ENCODE peak calls at places on chromosomes 12 and 14, in ten cellular contexts. One of them, this sample, is unnamed.

GRCh38 chr12:49389092-49389703 is 21.9 kb downstream of the SPATS2 start:
- DNase-seq in thyroid gland: peak
- DNase-seq in IMR-90: no peak
- DNase-seq in stimulated activated CD8-positive, alpha-beta memory T cell treated with anti-CD3 and anti-CD28 coated beads, Interleukin-4, amount 100 ng/mL, for 1 hour: no peak
- DNase-seq in left lung: peak
- DNase-seq in fibroblast of mammary gland: no peak
- DNase-seq in left cardiac atrium: peak
- DNase-seq in colonic mucosa: peak
- DNase-seq in NCI-H69: no peak
- DNase-seq in activated naive CD4-positive, alpha-beta T cell treated with Interleukin-2 at 50 U/mL for 16 hours: peak
- DNase-seq in this sample: peak

GRCh38 chr14:64117671-64118402 is 176.3 kb downstream of the ESR2 start:
- DNase-seq in fibroblast of mammary gland: peak
- DNase-seq in NCI-H69: no peak
- DNase-seq in activated naive CD4-positive, alpha-beta T cell treated with Interleukin-2 at 50 U/mL for 16 hours: no peak
- DNase-seq in colonic mucosa: no peak
- DNase-seq in stimulated activated CD8-positive, alpha-beta memory T cell treated with anti-CD3 and anti-CD28 coated beads, Interleukin-4, amount 100 ng/mL, for 1 hour: no peak
- DNase-seq in left lung: no peak
- DNase-seq in IMR-90: peak
- DNase-seq in left cardiac atrium: peak
- DNase-seq in thyroid gland: peak
- DNase-seq in this sample: no peak

GRCh38 chr12:124086299-124086898 is 113.4 kb downstream of the ZNF664 start:
- DNase-seq in left cardiac atrium: no peak
- DNase-seq in colonic mucosa: no peak
- DNase-seq in fibroblast of mammary gland: no peak
- DNase-seq in IMR-90: no peak
- DNase-seq in stimulated activated CD8-positive, alpha-beta memory T cell treated with anti-CD3 and anti-CD28 coated beads, Interleukin-4, amount 100 ng/mL, for 1 hour: no peak
- DNase-seq in NCI-H69: no peak
- DNase-seq in left lung: no peak
- DNase-seq in thyroid gland: no peak
- DNase-seq in activated naive CD4-positive, alpha-beta T cell treated with Interleukin-2 at 50 U/mL for 16 hours: no peak
- DNase-seq in this sample: no peak

GRCh38 chr14:35384386-35385041 is 20.0 kb downstream of the NFKBIA start:
- DNase-seq in IMR-90: peak
- DNase-seq in activated naive CD4-positive, alpha-beta T cell treated with Interleukin-2 at 50 U/mL for 16 hours: no peak
- DNase-seq in left lung: no peak
- DNase-seq in stimulated activated CD8-positive, alpha-beta memory T cell treated with anti-CD3 and anti-CD28 coated beads, Interleukin-4, amount 100 ng/mL, for 1 hour: no peak
- DNase-seq in thyroid gland: peak
- DNase-seq in left cardiac atrium: peak
- DNase-seq in fibroblast of mammary gland: peak
- DNase-seq in colonic mucosa: peak
- DNase-seq in NCI-H69: peak
- DNase-seq in this sample: no peak

GRCh38 chr12:28158353-28158752 is 31.9 kb upstream of the CCDC91 start:
- DNase-seq in colonic mucosa: no peak
- DNase-seq in thyroid gland: no peak
- DNase-seq in left lung: no peak
- DNase-seq in stimulated activated CD8-positive, alpha-beta memory T cell treated with anti-CD3 and anti-CD28 coated beads, Interleukin-4, amount 100 ng/mL, for 1 hour: no peak
- DNase-seq in fibroblast of mammary gland: no peak
- DNase-seq in left cardiac atrium: no peak
- DNase-seq in NCI-H69: no peak
- DNase-seq in activated naive CD4-positive, alpha-beta T cell treated with Interleukin-2 at 50 U/mL for 16 hours: no peak
- DNase-seq in IMR-90: no peak
- DNase-seq in this sample: no peak

GRCh38 chr14:71961972-71962371 is 29.7 kb downstream of the RGS6 start:
- DNase-seq in stimulated activated CD8-positive, alpha-beta memory T cell treated with anti-CD3 and anti-CD28 coated beads, Interleukin-4, amount 100 ng/mL, for 1 hour: no peak
- DNase-seq in fibroblast of mammary gland: no peak
- DNase-seq in left cardiac atrium: no peak
- DNase-seq in IMR-90: no peak
- DNase-seq in thyroid gland: no peak
- DNase-seq in activated naive CD4-positive, alpha-beta T cell treated with Interleukin-2 at 50 U/mL for 16 hours: no peak
- DNase-seq in left lung: no peak
- DNase-seq in colonic mucosa: no peak
- DNase-seq in NCI-H69: no peak
- DNase-seq in this sample: no peak

GRCh38 chr12:65355461-65355860 is 77.0 kb downstream of the MSRB3 start:
- DNase-seq in fibroblast of mammary gland: peak
- DNase-seq in left cardiac atrium: no peak
- DNase-seq in colonic mucosa: no peak
- DNase-seq in activated naive CD4-positive, alpha-beta T cell treated with Interleukin-2 at 50 U/mL for 16 hours: no peak
- DNase-seq in thyroid gland: no peak
- DNase-seq in IMR-90: peak
- DNase-seq in stimulated activated CD8-positive, alpha-beta memory T cell treated with anti-CD3 and anti-CD28 coated beads, Interleukin-4, amount 100 ng/mL, for 1 hour: no peak
- DNase-seq in left lung: no peak
- DNase-seq in NCI-H69: peak
- DNase-seq in this sample: no peak

GRCh38 chr14:94342334-94342934 is 19.3 kb upstream of the SERPINA6 start:
- DNase-seq in stimulated activated CD8-positive, alpha-beta memory T cell treated with anti-CD3 and anti-CD28 coated beads, Interleukin-4, amount 100 ng/mL, for 1 hour: no peak
- DNase-seq in IMR-90: peak
- DNase-seq in thyroid gland: peak
- DNase-seq in NCI-H69: peak
- DNase-seq in left lung: no peak
- DNase-seq in left cardiac atrium: peak
- DNase-seq in fibroblast of mammary gland: peak
- DNase-seq in colonic mucosa: peak
- DNase-seq in activated naive CD4-positive, alpha-beta T cell treated with Interleukin-2 at 50 U/mL for 16 hours: peak
- DNase-seq in this sample: no peak

GRCh38 chr12:80053048-80053790 is 46.1 kb upstream of the OTOGL start:
- DNase-seq in IMR-90: peak
- DNase-seq in fibroblast of mammary gland: peak
- DNase-seq in colonic mucosa: peak
- DNase-seq in thyroid gland: peak
- DNase-seq in left cardiac atrium: peak
- DNase-seq in NCI-H69: no peak
- DNase-seq in left lung: peak
- DNase-seq in stimulated activated CD8-positive, alpha-beta memory T cell treated with anti-CD3 and anti-CD28 coated beads, Interleukin-4, amount 100 ng/mL, for 1 hour: no peak
- DNase-seq in activated naive CD4-positive, alpha-beta T cell treated with Interleukin-2 at 50 U/mL for 16 hours: no peak
- DNase-seq in this sample: no peak

GRCh38 chr12:95437565-95437964 is 36.4 kb upstream of the METAP2 start:
- DNase-seq in left lung: no peak
- DNase-seq in left cardiac atrium: no peak
- DNase-seq in NCI-H69: no peak
- DNase-seq in colonic mucosa: no peak
- DNase-seq in fibroblast of mammary gland: no peak
- DNase-seq in stimulated activated CD8-positive, alpha-beta memory T cell treated with anti-CD3 and anti-CD28 coated beads, Interleukin-4, amount 100 ng/mL, for 1 hour: no peak
- DNase-seq in thyroid gland: no peak
- DNase-seq in IMR-90: no peak
- DNase-seq in activated naive CD4-positive, alpha-beta T cell treated with Interleukin-2 at 50 U/mL for 16 hours: no peak
- DNase-seq in this sample: no peak

GRCh38 chr14:24840204-24840893 is 206.4 kb upstream of the GZMB start:
- DNase-seq in colonic mucosa: no peak
- DNase-seq in activated naive CD4-positive, alpha-beta T cell treated with Interleukin-2 at 50 U/mL for 16 hours: no peak
- DNase-seq in fibroblast of mammary gland: no peak
- DNase-seq in stimulated activated CD8-positive, alpha-beta memory T cell treated with anti-CD3 and anti-CD28 coated beads, Interleukin-4, amount 100 ng/mL, for 1 hour: no peak
- DNase-seq in thyroid gland: no peak
- DNase-seq in IMR-90: no peak
- DNase-seq in left lung: no peak
- DNase-seq in left cardiac atrium: no peak
- DNase-seq in NCI-H69: peak
- DNase-seq in this sample: no peak

GRCh38 chr14:99744199-99744872 is 48.9 kb upstream of the EML1 start:
- DNase-seq in IMR-90: peak
- DNase-seq in left lung: peak
- DNase-seq in fibroblast of mammary gland: peak
- DNase-seq in thyroid gland: no peak
- DNase-seq in activated naive CD4-positive, alpha-beta T cell treated with Interleukin-2 at 50 U/mL for 16 hours: no peak
- DNase-seq in NCI-H69: peak
- DNase-seq in colonic mucosa: no peak
- DNase-seq in stimulated activated CD8-positive, alpha-beta memory T cell treated with anti-CD3 and anti-CD28 coated beads, Interleukin-4, amount 100 ng/mL, for 1 hour: no peak
- DNase-seq in left cardiac atrium: no peak
- DNase-seq in this sample: no peak